ENCODE peak calls at places on chromosomes 7 and 10, in eight cellular contexts. P, S, Q, G, I, C, N and X are unnamed samples.

GRCh38 chr10:24305551-24306506 is 96.9 kb downstream of the KIAA1217 start:
- DNase-seq in C (no peak), S (no peak), G (peak; percentile 17), Q (no peak), I (no peak), N (no peak), P (no peak), X (peak; percentile 27)

GRCh38 chr7:135416431-135416830 is 93.5 kb downstream of the CNOT4 start:
- DNase-seq in N (no peak), G (no peak), S (no peak), C (no peak), Q (no peak), I (no peak), P (no peak), X (no peak)

GRCh38 chr7:100827330-100828226 is at the start of gene EPHB4:
- DNase-seq in N (peak; percentile 85), P (peak; percentile 91), C (no peak), G (peak; percentile 79), I (no peak), S (peak; percentile 92), Q (peak; percentile 91), X (peak; percentile 65)

GRCh38 chr10:58576736-58577366 is 64.2 kb downstream of the BICC1 start:
- DNase-seq in Q (no peak), S (no peak), C (no peak), I (no peak), N (no peak), P (no peak), G (no peak), X (no peak)

GRCh38 chr7:75650062-75650461 is 88.7 kb downstream of the HIP1 start:
- DNase-seq in P (peak; percentile 51), Q (no peak), N (no peak), S (peak; percentile 58), C (no peak), G (no peak), I (no peak), X (no peak)

GRCh38 chr7:28483112-28483511 is 70.8 kb downstream of the CREB5 start:
- DNase-seq in P (no peak), S (no peak), Q (no peak), G (no peak), I (no peak), N (no peak), C (no peak), X (peak; percentile 34)

GRCh38 chr7:101678713-101679112 is 49.6 kb upstream of the MYL10 start:
- DNase-seq in S (peak; percentile 65), Q (no peak), N (no peak), G (peak; percentile 13), P (no peak), I (no peak), C (no peak), X (peak; percentile 79)

GRCh38 chr10:96968682-96969423 is 136.8 kb downstream of the LCOR start:
- DNase-seq in C (no peak), N (no peak), G (no peak), I (no peak), S (no peak), Q (no peak), P (no peak), X (no peak)

GRCh38 chr7:64793106-64793755 is 997 bp upstream of the ZNF138 start:
- DNase-seq in N (no peak), C (no peak), S (no peak), I (no peak), P (no peak), G (no peak), Q (no peak), X (no peak)

GRCh38 chr10:119742988-119743646 is 17.3 kb downstream of the INPP5F start:
- DNase-seq in S (no peak), I (no peak), Q (no peak), C (peak; percentile 75), G (no peak), N (no peak), P (no peak), X (peak; percentile 16)

GRCh38 chr10:31953080-31953479 is 24.4 kb upstream of the ARHGAP12 start:
- DNase-seq in Q (no peak), G (no peak), S (no peak), I (no peak), C (no peak), N (no peak), P (no peak), X (no peak)

GRCh38 chr10:21519981-21520436 is 5.5 kb downstream of the SKIDA1 start:
- DNase-seq in Q (no peak), I (no peak), G (peak; percentile 68), P (peak; percentile 33), N (peak; percentile 19), C (no peak), S (no peak), X (peak; percentile 70)

GRCh38 chr7:19362099-19362498 is 216.9 kb upstream of the FERD3L start:
- DNase-seq in P (no peak), I (no peak), G (peak; percentile 41), N (no peak), S (no peak), C (no peak), Q (no peak), X (peak; percentile 22)

GRCh38 chr7:129427646-129428045 is 6.6 kb upstream of the STRIP2 start:
- DNase-seq in Q (no peak), I (no peak), G (no peak), S (no peak), N (no peak), P (no peak), C (no peak), X (no peak)

GRCh38 chr7:50682079-50682478 is 100.6 kb downstream of the GRB10 start:
- DNase-seq in G (no peak), C (no peak), Q (no peak), P (no peak), S (peak; percentile 58), N (no peak), I (no peak), X (no peak)

GRCh38 chr10:95217476-95217875 is 23.4 kb downstream of the ACSM6 start:
- DNase-seq in I (no peak), P (no peak), C (no peak), N (no peak), G (peak; percentile 38), S (no peak), Q (no peak), X (no peak)

GRCh38 chr10:106559442-106559841 is 605.1 kb downstream of the SORCS1 start:
- DNase-seq in C (no peak), G (peak; percentile 78), Q (no peak), P (no peak), S (no peak), I (no peak), N (no peak), X (peak; percentile 34)

GRCh38 chr7:71843677-71844076 is 568.5 kb downstream of the CALN1 start:
- DNase-seq in N (no peak), I (no peak), C (no peak), Q (no peak), S (no peak), P (no peak), G (no peak), X (no peak)

GRCh38 chr10:117751259-117751658 is 208.7 kb downstream of the EMX2 start:
- DNase-seq in N (no peak), P (no peak), G (no peak), C (peak; percentile 83), I (no peak), S (no peak), Q (no peak), X (no peak)

GRCh38 chr7:3404490-3404889 is 103.4 kb downstream of the SDK1 start:
- DNase-seq in C (no peak), S (peak; percentile 14), I (no peak), G (peak; percentile 69), N (no peak), Q (no peak), P (no peak), X (peak; percentile 57)

GRCh38 chr10:14609178-14609577 is 165.5 kb downstream of the FAM107B start:
- DNase-seq in P (no peak), C (peak; percentile 68), N (no peak), I (no peak), G (no peak), Q (no peak), S (no peak), X (no peak)

GRCh38 chr7:1928555-1929348 is 258.7 kb downstream of the ELFN1 start:
- DNase-seq in P (no peak), Q (no peak), C (no peak), G (no peak), S (no peak), N (no peak), I (no peak), X (no peak)

GRCh38 chr10:3806603-3807002 is 21.6 kb upstream of the KLF6 start:
- DNase-seq in G (peak; percentile 95), Q (no peak), N (peak; percentile 63), C (no peak), P (peak; percentile 90), S (no peak), I (no peak), X (peak; percentile 92)

DNA sequence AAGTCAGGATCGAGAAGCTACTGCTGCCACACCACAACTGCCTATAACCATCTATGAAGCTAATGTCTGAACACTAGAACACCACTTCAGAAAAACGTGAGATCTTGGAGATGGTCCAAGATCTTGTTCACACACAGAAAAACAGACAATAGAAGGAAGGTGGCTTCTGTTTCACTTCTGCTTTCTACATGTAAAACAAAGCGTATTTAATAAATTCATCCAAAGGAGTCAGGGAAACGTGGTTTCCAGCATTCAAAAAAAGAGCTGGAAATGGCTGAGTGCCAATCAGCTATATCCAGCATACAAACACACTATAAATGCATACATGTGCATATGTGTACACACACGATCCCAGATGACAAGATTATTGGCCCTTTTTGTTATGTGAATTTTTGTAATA is 70.2 kb upstream of the CCDC71L start:
- DNase-seq in C (no peak), G (no peak), I (no peak), N (no peak), S (no peak), P (no peak), Q (no peak), X (no peak)
- TF ChIP-seq CTCF in C (no peak), G (no peak), I (no peak), N (no peak), S (no peak), P (no peak), Q (no peak), X (no peak)

GRCh38 chr7:77199008-77199966 is at the start of gene FGL2:
- DNase-seq in P (no peak), S (peak; percentile 46), N (no peak), G (peak; percentile 17), I (no peak), Q (peak; percentile 56), C (no peak), X (peak; percentile 32)
- H3K4me3 ChIP-seq in P (no peak within 1 kb of the TSS), S (peak within 1 kb of the TSS; percentile 49), N (no peak within 1 kb of the TSS), G (peak within 1 kb of the TSS; percentile 0), I (peak within 1 kb of the TSS; percentile 36), Q (peak within 1 kb of the TSS; percentile 28), C (peak within 1 kb of the TSS; percentile 51), X (peak within 1 kb of the TSS; percentile 34)

GRCh38 chr10:16887565-16887964 is 70.3 kb upstream of the RSU1 start:
- DNase-seq in N (no peak), G (peak; percentile 25), Q (no peak), P (no peak), S (no peak), C (no peak), I (no peak), X (peak; percentile 86)
- H3K27ac ChIP-seq in N (no peak overlapping the region), G (no peak overlapping the region), Q (no peak overlapping the region), P (no peak overlapping the region), S (no peak overlapping the region), C (no peak overlapping the region), I (no peak overlapping the region), X (no peak overlapping the region)

DNA sequence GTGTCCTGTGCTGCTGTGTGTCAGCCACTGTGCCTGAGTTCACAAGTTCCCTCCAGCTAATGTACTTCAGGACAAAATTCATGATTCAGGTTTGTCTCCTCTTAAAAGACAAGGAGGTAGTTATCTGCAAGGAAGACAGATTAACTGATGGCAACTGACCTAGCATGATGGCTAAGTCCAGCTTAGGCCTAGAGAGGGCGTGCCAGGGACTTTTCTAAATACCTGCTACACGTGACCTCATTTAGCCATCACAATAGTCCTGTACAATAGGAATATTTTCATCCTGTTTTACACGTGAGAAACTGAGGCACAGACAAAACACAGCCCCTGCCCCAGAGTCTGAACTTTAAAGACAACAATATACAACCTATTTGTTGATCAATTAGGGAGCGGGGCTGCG is 275.7 kb downstream of the XPNPEP1 start:
- DNase-seq in C (no peak), I (no peak), N (no peak), P (peak; percentile 11), Q (no peak), G (no peak), S (no peak), X (no peak)
- TF ChIP-seq CTCF in C (no peak), I (no peak), N (no peak), P (no peak), Q (no peak), G (peak; percentile 26), S (no peak), X (no peak)